ENCODE peak calls at places on chromosomes 12 and 14, in eight cellular contexts. One of them, this sample, is unnamed. For H3K4me1, the result is how much of the 10 kb centered on the place peaks cover.

GRCh38 chr14:51540364-51540763 is 111.3 kb upstream of the FRMD6 start:
- DNase-seq in CD8-positive, alpha-beta memory T cell: no peak
- DNase-seq in small intestine: no peak
- DNase-seq in heart left ventricle: no peak
- DNase-seq in GM23248: peak
- DNase-seq in IMR-90: peak
- DNase-seq in OCI-LY7: no peak
- DNase-seq in H9: no peak
- DNase-seq in this sample: no peak

GRCh38 chr12:127928615-127929014 is 338.4 kb upstream of the TMEM132C start:
- DNase-seq in CD8-positive, alpha-beta memory T cell: no peak
- DNase-seq in small intestine: no peak
- DNase-seq in heart left ventricle: no peak
- DNase-seq in GM23248: peak
- DNase-seq in IMR-90: no peak
- DNase-seq in OCI-LY7: no peak
- DNase-seq in H9: no peak
- DNase-seq in this sample: no peak

GRCh38 chr12:121575051-121575450 is 5.8 kb downstream of the KDM2B start:
- DNase-seq in CD8-positive, alpha-beta memory T cell: no peak
- DNase-seq in small intestine: no peak
- DNase-seq in heart left ventricle: no peak
- DNase-seq in GM23248: no peak
- DNase-seq in IMR-90: no peak
- DNase-seq in OCI-LY7: no peak
- DNase-seq in H9: no peak
- DNase-seq in this sample: no peak

GRCh38 chr12:53623526-53623925 is 2.7 kb downstream of the ATF7 start:
- DNase-seq in CD8-positive, alpha-beta memory T cell: no peak
- DNase-seq in small intestine: peak
- DNase-seq in heart left ventricle: no peak
- DNase-seq in GM23248: peak
- DNase-seq in IMR-90: peak
- DNase-seq in OCI-LY7: no peak
- DNase-seq in H9: no peak
- DNase-seq in this sample: no peak

GRCh38 chr12:21301-22189 is 45.0 kb upstream of the IQSEC3 start:
- DNase-seq in CD8-positive, alpha-beta memory T cell: no peak
- DNase-seq in small intestine: no peak
- DNase-seq in heart left ventricle: peak
- DNase-seq in GM23248: no peak
- DNase-seq in IMR-90: no peak
- DNase-seq in OCI-LY7: no peak
- DNase-seq in H9: no peak
- DNase-seq in this sample: peak

GRCh38 chr12:100251917-100252316 is 15.0 kb downstream of the DEPDC4 start:
- DNase-seq in CD8-positive, alpha-beta memory T cell: no peak
- DNase-seq in small intestine: peak
- DNase-seq in heart left ventricle: no peak
- DNase-seq in GM23248: no peak
- DNase-seq in IMR-90: no peak
- DNase-seq in OCI-LY7: no peak
- DNase-seq in H9: no peak
- DNase-seq in this sample: no peak

GRCh38 chr12:55700255-55701018 is 7.3 kb downstream of the ITGA7 start:
- DNase-seq in CD8-positive, alpha-beta memory T cell: no peak
- DNase-seq in small intestine: no peak
- DNase-seq in heart left ventricle: no peak
- DNase-seq in GM23248: peak
- DNase-seq in IMR-90: peak
- DNase-seq in OCI-LY7: no peak
- DNase-seq in H9: no peak
- DNase-seq in this sample: peak

GRCh38 chr12:104219908-104220404 is 4.4 kb downstream of the TXNRD1 start:
- DNase-seq in CD8-positive, alpha-beta memory T cell: peak
- DNase-seq in small intestine: peak
- DNase-seq in heart left ventricle: no peak
- DNase-seq in GM23248: peak
- DNase-seq in IMR-90: peak
- DNase-seq in OCI-LY7: no peak
- DNase-seq in H9: no peak
- DNase-seq in this sample: no peak

GRCh38 chr12:3137268-3137761 is 60.1 kb downstream of the TSPAN9 start:
- DNase-seq in CD8-positive, alpha-beta memory T cell: no peak
- DNase-seq in small intestine: peak
- DNase-seq in heart left ventricle: peak
- DNase-seq in GM23248: peak
- DNase-seq in IMR-90: peak
- DNase-seq in OCI-LY7: no peak
- DNase-seq in H9: peak
- DNase-seq in this sample: peak

GRCh38 chr12:15837141-15837781 is 44.9 kb upstream of the STRAP start:
- DNase-seq in CD8-positive, alpha-beta memory T cell: no peak
- DNase-seq in small intestine: no peak
- DNase-seq in heart left ventricle: no peak
- DNase-seq in GM23248: peak
- DNase-seq in IMR-90: peak
- DNase-seq in OCI-LY7: no peak
- DNase-seq in H9: no peak
- DNase-seq in this sample: no peak

GRCh38 chr14:70018713-70019201 is 139.5 kb downstream of the SMOC1 start:
- DNase-seq in CD8-positive, alpha-beta memory T cell: no peak
- DNase-seq in small intestine: peak
- DNase-seq in heart left ventricle: peak
- DNase-seq in GM23248: peak
- DNase-seq in IMR-90: peak
- DNase-seq in OCI-LY7: no peak
- DNase-seq in H9: no peak
- DNase-seq in this sample: peak

GRCh38 chr12:104604995-104605675 is 148.4 kb downstream of the CHST11 start:
- DNase-seq in CD8-positive, alpha-beta memory T cell: no peak
- DNase-seq in small intestine: no peak
- DNase-seq in heart left ventricle: no peak
- DNase-seq in GM23248: peak
- DNase-seq in IMR-90: no peak
- DNase-seq in OCI-LY7: no peak
- DNase-seq in H9: peak
- DNase-seq in this sample: no peak

GRCh38 chr14:94381149-94382030 is 7.0 kb downstream of the SERPINA1 start:
- DNase-seq in CD8-positive, alpha-beta memory T cell: no peak
- DNase-seq in small intestine: no peak
- DNase-seq in heart left ventricle: no peak
- DNase-seq in GM23248: no peak
- DNase-seq in IMR-90: no peak
- DNase-seq in OCI-LY7: no peak
- DNase-seq in H9: peak
- DNase-seq in this sample: peak

GRCh38 chr12:112115259-112116045 is 6.9 kb upstream of the NAA25 start:
- DNase-seq in CD8-positive, alpha-beta memory T cell: no peak
- DNase-seq in small intestine: no peak
- DNase-seq in heart left ventricle: no peak
- DNase-seq in GM23248: no peak
- DNase-seq in IMR-90: no peak
- DNase-seq in OCI-LY7: no peak
- DNase-seq in H9: no peak
- DNase-seq in this sample: peak
- H3K27ac ChIP-seq in CD8-positive, alpha-beta memory T cell: peak
- H3K27ac ChIP-seq in small intestine: no peak
- H3K27ac ChIP-seq in heart left ventricle: no peak
- H3K27ac ChIP-seq in GM23248: no peak
- H3K27ac ChIP-seq in IMR-90: no peak
- H3K27ac ChIP-seq in OCI-LY7: no peak
- H3K27ac ChIP-seq in H9: no peak
- H3K27ac ChIP-seq in this sample: no peak

DNA sequence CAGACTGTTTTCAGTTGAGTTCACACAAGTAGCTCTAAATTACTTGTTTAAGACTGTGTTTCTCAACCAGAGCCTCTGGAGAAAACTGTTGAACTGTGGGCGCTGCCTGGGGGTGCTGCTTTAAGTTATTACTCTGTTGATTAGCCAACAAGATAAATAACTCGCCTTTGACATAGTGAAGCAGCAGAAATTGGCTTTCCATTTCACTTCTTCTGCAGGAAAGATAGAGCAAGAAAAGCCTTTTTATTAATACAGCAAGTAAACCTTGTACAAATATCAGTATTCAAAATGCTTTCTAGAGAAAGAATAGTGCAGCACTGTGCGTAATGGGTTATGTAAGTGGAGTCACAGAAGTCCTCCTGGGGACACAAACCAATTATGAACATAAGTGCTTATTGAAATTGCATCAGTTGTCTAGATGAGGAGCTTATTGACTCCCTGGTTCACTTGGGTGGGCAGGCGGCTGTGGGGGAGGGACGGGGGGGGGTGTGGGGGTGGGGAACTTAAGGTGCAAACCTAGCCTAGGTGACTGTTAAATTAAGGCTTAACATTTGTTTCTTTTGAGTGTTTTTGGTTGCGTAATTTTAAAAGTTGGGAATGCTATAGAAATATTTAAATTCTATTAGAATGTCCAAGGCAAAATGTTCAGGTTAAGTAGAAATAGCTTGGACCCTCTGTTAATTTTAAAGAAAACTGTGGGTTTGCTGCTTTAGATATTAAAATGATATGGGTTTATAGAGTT is 6.3 kb downstream of the FRS2 start:
- DNase-seq in CD8-positive, alpha-beta memory T cell: no peak
- DNase-seq in small intestine: no peak
- DNase-seq in heart left ventricle: no peak
- DNase-seq in GM23248: peak
- DNase-seq in IMR-90: no peak
- DNase-seq in OCI-LY7: no peak
- DNase-seq in H9: no peak
- DNase-seq in this sample: no peak
- H3K4me1 ChIP-seq in CD8-positive, alpha-beta memory T cell: under half
- H3K4me1 ChIP-seq in small intestine: under half
- H3K4me1 ChIP-seq in heart left ventricle: half or more
- H3K4me1 ChIP-seq in GM23248: under half
- H3K4me1 ChIP-seq in IMR-90: under half
- H3K4me1 ChIP-seq in OCI-LY7: under half
- H3K4me1 ChIP-seq in H9: under half
- H3K4me1 ChIP-seq in this sample: under half

GRCh38 chr12:116404913-116405611 is 127.6 kb upstream of the MED13L start:
- DNase-seq in CD8-positive, alpha-beta memory T cell: no peak
- DNase-seq in small intestine: peak
- DNase-seq in heart left ventricle: no peak
- DNase-seq in GM23248: no peak
- DNase-seq in IMR-90: no peak
- DNase-seq in OCI-LY7: no peak
- DNase-seq in H9: no peak
- DNase-seq in this sample: no peak

GRCh38 chr12:116408489-116409217 is 131.2 kb upstream of the MED13L start:
- DNase-seq in CD8-positive, alpha-beta memory T cell: no peak
- DNase-seq in small intestine: no peak
- DNase-seq in heart left ventricle: no peak
- DNase-seq in GM23248: no peak
- DNase-seq in IMR-90: no peak
- DNase-seq in OCI-LY7: no peak
- DNase-seq in H9: no peak
- DNase-seq in this sample: no peak

GRCh38 chr12:116403546-116403945 is 126.1 kb upstream of the MED13L start:
- DNase-seq in CD8-positive, alpha-beta memory T cell: no peak
- DNase-seq in small intestine: no peak
- DNase-seq in heart left ventricle: no peak
- DNase-seq in GM23248: no peak
- DNase-seq in IMR-90: no peak
- DNase-seq in OCI-LY7: no peak
- DNase-seq in H9: no peak
- DNase-seq in this sample: no peak

GRCh38 chr12:116402163-116402939 is 124.9 kb upstream of the MED13L start:
- DNase-seq in CD8-positive, alpha-beta memory T cell: no peak
- DNase-seq in small intestine: no peak
- DNase-seq in heart left ventricle: no peak
- DNase-seq in GM23248: no peak
- DNase-seq in IMR-90: no peak
- DNase-seq in OCI-LY7: no peak
- DNase-seq in H9: no peak
- DNase-seq in this sample: no peak

DNA sequence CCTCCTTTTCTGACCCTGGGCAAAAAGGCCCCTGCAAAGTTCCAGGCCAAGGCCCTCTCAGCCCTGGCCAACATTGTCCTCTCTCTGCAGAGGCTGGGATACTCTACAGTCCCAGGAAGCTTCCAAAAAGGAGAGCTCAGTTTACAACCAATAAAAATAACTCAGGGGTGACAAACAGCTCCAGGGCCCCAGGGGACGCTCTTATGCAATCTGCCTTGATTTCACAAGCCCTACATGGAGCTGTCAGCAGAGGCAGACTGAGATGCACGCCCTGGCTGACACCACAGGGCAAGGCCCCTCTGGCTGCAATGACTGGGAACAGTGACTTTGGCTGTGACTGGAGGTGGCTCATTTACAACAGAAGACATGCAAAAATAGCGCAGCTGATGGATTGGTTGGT is 129.0 kb upstream of the MED13L start:
- DNase-seq in CD8-positive, alpha-beta memory T cell: no peak
- DNase-seq in small intestine: peak
- DNase-seq in heart left ventricle: peak
- DNase-seq in GM23248: peak
- DNase-seq in IMR-90: peak
- DNase-seq in OCI-LY7: peak
- DNase-seq in H9: peak
- DNase-seq in this sample: peak
- H3K27ac ChIP-seq in CD8-positive, alpha-beta memory T cell: no peak
- H3K27ac ChIP-seq in small intestine: no peak
- H3K27ac ChIP-seq in heart left ventricle: no peak
- H3K27ac ChIP-seq in GM23248: peak
- H3K27ac ChIP-seq in IMR-90: no peak
- H3K27ac ChIP-seq in OCI-LY7: no peak
- H3K27ac ChIP-seq in H9: no peak
- H3K27ac ChIP-seq in this sample: no peak

DNA sequence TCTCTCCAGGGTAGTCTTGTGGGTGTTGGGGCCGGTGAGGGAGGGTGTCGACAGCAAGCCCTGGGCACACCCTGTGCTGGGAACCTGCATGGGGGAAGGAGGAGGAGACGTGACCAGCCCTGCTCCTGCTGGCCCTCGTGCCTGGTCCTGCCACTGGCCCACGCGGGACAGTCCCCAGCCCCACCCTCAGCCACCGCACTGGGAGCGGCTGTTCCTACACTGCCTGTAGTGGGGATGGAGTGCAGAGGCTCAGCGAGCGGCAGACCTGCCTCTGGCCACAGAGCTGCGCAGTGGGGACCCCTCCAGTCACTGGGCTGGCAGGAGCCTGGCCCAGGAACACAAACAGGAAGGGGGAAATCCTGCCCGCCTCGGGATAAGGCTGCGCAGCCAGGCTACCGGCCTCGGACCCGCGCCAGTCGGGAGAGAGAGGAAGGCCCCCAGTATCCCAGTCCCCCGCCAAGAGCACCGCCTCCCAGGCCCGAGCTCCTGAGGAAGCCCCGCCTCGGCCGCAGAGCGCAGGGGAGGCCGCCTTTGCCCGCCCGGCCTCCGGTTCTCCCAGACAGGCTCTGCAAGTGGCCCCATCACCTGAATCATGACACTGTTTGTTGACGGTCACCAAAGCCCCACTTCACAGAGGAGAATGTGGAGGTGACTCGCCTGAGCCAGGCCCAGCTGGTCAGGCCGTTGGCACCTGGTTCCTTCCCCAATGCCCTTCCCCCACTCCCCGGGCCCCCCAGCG is 10.6 kb downstream of the AHNAK2 start:
- DNase-seq in CD8-positive, alpha-beta memory T cell: no peak
- DNase-seq in small intestine: no peak
- DNase-seq in heart left ventricle: peak
- DNase-seq in GM23248: peak
- DNase-seq in IMR-90: no peak
- DNase-seq in OCI-LY7: no peak
- DNase-seq in H9: peak
- DNase-seq in this sample: no peak
- H3K4me1 ChIP-seq in CD8-positive, alpha-beta memory T cell: under half
- H3K4me1 ChIP-seq in small intestine: under half
- H3K4me1 ChIP-seq in heart left ventricle: under half
- H3K4me1 ChIP-seq in GM23248: under half
- H3K4me1 ChIP-seq in IMR-90: under half
- H3K4me1 ChIP-seq in OCI-LY7: under half
- H3K4me1 ChIP-seq in H9: under half
- H3K4me1 ChIP-seq in this sample: under half

This sample was measured in right lobe of liver.